ENCODE peak calls at places on chromosomes 7 and 10, in seven cellular contexts. K is A549, B is HCT116, O is HFFc6, D is GM23338, I is HFF-Myc, H is endothelial cell. Q is an unnamed sample.

GRCh38 chr7:112500619-112501018 is 19.8 kb downstream of the LSMEM1 start:
- DNase-seq in O (no peak), B (no peak), D (no peak), I (no peak), H (no peak), K (peak; percentile 13), Q (no peak)

GRCh38 chr7:70696139-70696782 is 435.7 kb upstream of the GALNT17 start:
- DNase-seq in B (no peak), I (no peak), K (peak; percentile 9), D (no peak), O (no peak), H (no peak), Q (no peak)

GRCh38 chr7:132131196-132131595 is 445.1 kb downstream of the PLXNA4 start:
- DNase-seq in D (no peak), B (no peak), K (no peak), O (no peak), H (no peak), I (no peak), Q (no peak)

GRCh38 chr10:5945561-5946418 is 31.6 kb downstream of the IL15RA start:
- DNase-seq in D (peak; percentile 45), O (peak; percentile 86), I (peak; percentile 78), H (peak; percentile 52), B (no peak), K (no peak), Q (no peak)

GRCh38 chr10:60661627-60662026 is 116.7 kb upstream of the CDK1 start:
- DNase-seq in I (peak; percentile 49), H (no peak), B (peak; percentile 58), K (peak; percentile 47), D (peak; percentile 37), O (peak; percentile 41), Q (no peak)

GRCh38 chr7:39621261-39621660 is 2.1 kb upstream of the RALA start:
- DNase-seq in O (peak; percentile 95), H (no peak), D (no peak), B (no peak), I (peak; percentile 43), K (no peak), Q (no peak)

GRCh38 chr7:5780801-5781496 is 514 bp downstream of the RNF216 start:
- DNase-seq in I (no peak), B (no peak), K (peak; percentile 25), H (peak; percentile 35), D (peak; percentile 37), O (peak; percentile 20), Q (peak; percentile 43)

GRCh38 chr7:18648849-18649758 is 153.6 kb downstream of the HDAC9 start:
- DNase-seq in H (no peak), O (no peak), D (no peak), K (no peak), B (no peak), I (no peak), Q (no peak)

GRCh38 chr10:38118072-38118807 is 24.1 kb downstream of the ZNF37A start:
- DNase-seq in I (peak; percentile 3), B (peak; percentile 13), H (no peak), O (no peak), K (peak; percentile 64), D (peak; percentile 5), Q (no peak)

GRCh38 chr10:74451127-74451829 is 300.3 kb downstream of the ADK start:
- DNase-seq in K (no peak), H (no peak), O (no peak), I (no peak), D (no peak), B (no peak), Q (no peak)

GRCh38 chr10:74450623-74451022 is 299.6 kb downstream of the ADK start:
- DNase-seq in D (no peak), H (no peak), I (no peak), O (no peak), K (no peak), B (no peak), Q (no peak)

GRCh38 chr10:74445493-74445892 is 294.5 kb downstream of the ADK start:
- DNase-seq in I (no peak), K (no peak), B (no peak), O (no peak), H (no peak), D (no peak), Q (no peak)
- TF ChIP-seq CTCF in I (no peak), K (no peak), B (no peak), O (no peak), H (no peak), D (no peak), Q (no peak)

GRCh38 chr7:29597266-29597665 is 33.6 kb downstream of the PRR15 start:
- DNase-seq in D (no peak), O (no peak), K (no peak), I (no peak), B (no peak), H (no peak), Q (no peak)
- TF ChIP-seq CTCF in D (no peak), O (no peak), K (no peak), I (no peak), B (no peak), H (no peak), Q (no peak)

GRCh38 chr7:101235522-101235921 is 2.1 kb downstream of the CLDN15 start:
- DNase-seq in O (no peak), D (no peak), K (no peak), B (no peak), I (no peak), H (no peak), Q (no peak)

GRCh38 chr7:101236292-101236691 is 1.3 kb downstream of the CLDN15 start:
- DNase-seq in D (no peak), H (no peak), B (no peak), O (no peak), K (no peak), I (no peak), Q (no peak)

GRCh38 chr7:101234636-101235035 is 3.0 kb downstream of the CLDN15 start:
- DNase-seq in B (no peak), K (no peak), H (no peak), I (no peak), D (no peak), O (no peak), Q (no peak)

GRCh38 chr7:101233907-101234547 is 3.6 kb downstream of the CLDN15 start:
- DNase-seq in K (no peak), B (no peak), D (no peak), O (no peak), H (no peak), I (no peak), Q (no peak)

GRCh38 chr7:101235050-101235449 is 2.6 kb downstream of the CLDN15 start:
- DNase-seq in H (peak; percentile 52), K (peak; percentile 36), D (peak; percentile 66), I (no peak), O (no peak), B (no peak), Q (no peak)
- TF ChIP-seq CTCF in H (peak; percentile 27), K (peak; percentile 35), D (peak; percentile 64), I (peak; percentile 40), O (peak; percentile 68), B (no peak), Q (peak; percentile 31)

DNA sequence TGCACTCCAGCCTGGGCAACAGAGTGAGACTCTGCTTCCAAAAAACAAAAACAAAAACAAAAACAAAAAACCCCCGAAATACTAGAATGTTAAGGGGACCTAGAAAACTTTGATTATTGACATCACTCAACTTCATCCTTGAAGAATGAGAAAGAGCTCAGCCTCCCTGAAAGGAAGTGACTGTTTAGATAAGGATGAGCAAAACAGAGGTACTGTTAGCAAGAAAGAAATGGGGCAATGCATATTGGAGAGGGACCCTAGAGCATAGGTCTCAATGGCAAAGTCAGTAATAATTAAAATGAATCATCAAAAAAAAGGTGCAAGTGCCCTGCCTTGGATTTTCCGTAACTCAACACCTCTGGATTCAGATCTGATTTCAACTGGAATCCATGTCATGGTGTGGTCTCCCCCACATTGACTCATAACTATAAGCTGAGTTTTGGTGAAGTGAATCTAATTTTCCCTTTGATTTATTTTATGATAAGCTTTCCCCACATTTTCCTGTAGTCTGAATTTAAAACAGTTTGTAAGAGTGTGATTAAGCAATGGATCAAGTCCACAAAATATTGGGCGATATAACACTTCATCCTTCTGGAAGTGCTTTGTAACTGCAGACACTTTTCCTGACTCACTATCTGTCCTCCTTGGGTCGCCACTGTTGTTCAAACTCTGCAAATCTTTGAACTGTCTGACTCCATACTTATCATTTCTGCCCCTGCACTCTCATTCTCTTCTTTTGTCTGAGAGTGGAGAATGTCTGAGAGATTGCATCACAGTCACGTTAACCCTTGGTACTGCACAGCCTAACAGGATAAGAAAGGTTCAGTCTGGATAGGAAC is 224.8 kb upstream of the LYZL1 start:
- DNase-seq in O (peak; percentile 16), K (peak; percentile 82), B (no peak), I (no peak), D (no peak), H (no peak), Q (no peak)
- TF ChIP-seq CTCF in O (no peak), K (peak; percentile 25), B (no peak), I (no peak), D (no peak), H (no peak), Q (no peak)

GRCh38 chr7:122092964-122093797 is 50.9 kb downstream of the AASS start:
- DNase-seq in I (peak; percentile 60), D (peak; percentile 87), K (peak; percentile 71), O (peak; percentile 74), B (peak; percentile 61), H (peak; percentile 78), Q (peak; percentile 53)
- TF ChIP-seq CTCF in I (peak; percentile 87), D (peak; percentile 99), K (peak; percentile 62), O (peak; percentile 95), B (peak; percentile 50), H (peak; percentile 82), Q (peak; percentile 91)

GRCh38 chr7:16936626-16937422 is 55.0 kb upstream of the AGR3 start:
- DNase-seq in D (no peak), H (no peak), O (no peak), K (no peak), I (no peak), B (no peak), Q (no peak)

GRCh38 chr7:16939161-16939560 is 57.4 kb upstream of the AGR3 start:
- DNase-seq in O (no peak), H (no peak), B (no peak), D (peak; percentile 7), K (no peak), I (no peak), Q (no peak)

GRCh38 chr7:16933296-16934248 is 51.8 kb upstream of the AGR3 start:
- DNase-seq in K (no peak), D (no peak), B (no peak), I (no peak), H (no peak), O (no peak), Q (no peak)

GRCh38 chr7:16930958-16931357 is 49.2 kb upstream of the AGR3 start:
- DNase-seq in I (no peak), B (no peak), D (no peak), K (no peak), H (no peak), O (no peak), Q (no peak)

GRCh38 chr7:16934947-16935742 is 53.4 kb upstream of the AGR3 start:
- DNase-seq in O (no peak), K (peak; percentile 25), H (no peak), D (no peak), B (peak; percentile 48), I (no peak), Q (no peak)
- TF ChIP-seq CTCF in O (no peak), K (no peak), H (no peak), D (no peak), B (no peak), I (no peak), Q (no peak)

Q was measured in progenitor cell of endocrine pancreas.